ENCODE peak calls at places on chromosomes 6 and 20, in ten cellular contexts. U, X, O, Y, A, B, M, S, I and Z are unnamed samples.
A peak's percentile ranks its signal among the peaks of the same experiment; 100 is the strongest.

GRCh38 chr6:28489366-28490190 is 26.0 kb downstream of the GPX6 start:
- DNase-seq in X (peak; percentile 20), I (peak; percentile 41), Y (no peak), O (peak; percentile 83), A (peak; percentile 88), S (peak; percentile 90), U (peak; percentile 62), B (no peak), M (no peak), Z (peak; percentile 47)

GRCh38 chr6:132404736-132405135 is 3.5 kb upstream of the MOXD1 start:
- DNase-seq in S (no peak), A (no peak), X (no peak), B (no peak), O (no peak), Y (no peak), I (no peak), U (no peak), M (no peak), Z (no peak)

GRCh38 chr20:38272961-38273360 is 12.4 kb upstream of the KIAA1755 start:
- DNase-seq in I (no peak), B (no peak), X (no peak), U (no peak), Y (peak; percentile 32), A (peak; percentile 38), O (no peak), M (no peak), S (no peak), Z (no peak)

GRCh38 chr20:62321521-62321948 is 18.7 kb downstream of the ADRM1 start:
- DNase-seq in U (no peak), Y (peak; percentile 88), B (no peak), X (no peak), O (no peak), S (no peak), A (no peak), M (no peak), I (peak; percentile 24), Z (no peak)

GRCh38 chr6:163776549-163777378 is 362.2 kb downstream of the QKI start:
- DNase-seq in X (no peak), Y (no peak), S (no peak), I (no peak), A (no peak), O (no peak), U (no peak), B (no peak), M (no peak), Z (no peak)

GRCh38 chr6:89209457-89209856 is 7.7 kb downstream of the GABRR1 start:
- DNase-seq in A (no peak), S (no peak), I (no peak), X (no peak), M (no peak), B (no peak), U (peak; percentile 50), O (no peak), Y (no peak), Z (no peak)

GRCh38 chr6:98840385-98840784 is 6.0 kb downstream of the POU3F2 start:
- DNase-seq in S (no peak), Y (no peak), A (no peak), I (no peak), X (no peak), O (no peak), U (no peak), M (no peak), B (no peak), Z (no peak)

GRCh38 chr20:11235058-11235457 is 561.3 kb upstream of the JAG1 start:
- DNase-seq in U (no peak), M (no peak), O (no peak), Y (no peak), I (no peak), B (no peak), S (no peak), A (no peak), X (no peak), Z (peak; percentile 78)

GRCh38 chr6:43060034-43060754 is 763 bp downstream of the KLC4 start:
- DNase-seq in I (no peak), O (peak; percentile 62), S (no peak), Y (peak; percentile 87), A (no peak), M (no peak), B (no peak), X (no peak), U (no peak), Z (no peak)

GRCh38 chr6:32692019-32692418 is 25.6 kb upstream of the HLA-DQB1 start:
- DNase-seq in O (peak; percentile 40), Y (peak; percentile 37), U (no peak), S (peak; percentile 22), B (no peak), I (no peak), M (no peak), X (no peak), A (no peak), Z (no peak)

GRCh38 chr6:79269877-79270276 is 35.4 kb upstream of the HMGN3 start:
- DNase-seq in I (no peak), A (no peak), X (no peak), B (peak; percentile 24), M (no peak), O (no peak), U (no peak), Y (no peak), S (no peak), Z (no peak)

GRCh38 chr20:10666221-10667076 is 7.3 kb downstream of the JAG1 start:
- DNase-seq in B (no peak), Y (no peak), A (peak; percentile 12), I (no peak), X (no peak), M (peak; percentile 68), S (no peak), O (no peak), U (no peak), Z (no peak)

GRCh38 chr6:37111156-37111461 is 58.8 kb upstream of the PIM1 start:
- DNase-seq in I (no peak), U (no peak), A (no peak), S (no peak), O (no peak), B (no peak), M (no peak), X (no peak), Y (no peak), Z (no peak)

GRCh38 chr6:143691900-143692572 is 14.3 kb downstream of the PHACTR2 start:
- DNase-seq in A (no peak), S (no peak), M (no peak), X (no peak), Y (no peak), B (no peak), O (no peak), U (no peak), I (no peak), Z (no peak)

GRCh38 chr20:54397292-54398155 is 77.9 kb upstream of the DOK5 start:
- DNase-seq in A (no peak), B (no peak), X (no peak), M (no peak), Y (no peak), I (no peak), S (no peak), O (no peak), U (no peak), Z (no peak)

GRCh38 chr6:2196079-2196679 is 49.2 kb downstream of the GMDS start:
- DNase-seq in I (no peak), A (peak; percentile 37), M (no peak), O (no peak), X (no peak), S (peak; percentile 70), B (peak; percentile 28), U (no peak), Y (no peak), Z (peak; percentile 19)

GRCh38 chr20:59405226-59405815 is 104.9 kb downstream of the EDN3 start:
- DNase-seq in I (no peak), Y (no peak), S (no peak), B (no peak), O (no peak), U (no peak), M (no peak), X (no peak), A (no peak), Z (no peak)
- TF ChIP-seq CTCF in I (no peak), Y (no peak), S (no peak), B (no peak), O (no peak), U (no peak), M (no peak), X (no peak), A (no peak), Z (no peak)

DNA sequence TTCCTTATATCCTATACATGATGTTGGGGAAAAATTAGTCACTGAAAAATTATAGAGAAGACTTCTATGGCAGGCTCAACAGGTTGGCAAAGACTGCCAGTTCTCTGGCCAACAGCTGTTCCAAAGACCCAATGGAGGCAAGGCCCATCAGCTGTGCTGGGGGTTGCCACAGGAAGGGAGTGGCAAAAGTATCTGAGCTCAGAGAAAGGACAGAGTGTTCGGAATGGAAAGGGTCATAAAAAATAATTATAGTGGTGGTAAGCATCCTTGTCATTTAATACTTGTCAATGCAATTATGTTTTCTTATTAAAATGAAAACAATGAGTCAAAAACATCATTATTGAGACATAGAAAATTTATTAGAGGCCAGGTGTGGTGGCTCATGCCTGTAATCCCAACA is 36.1 kb downstream of the FASTKD5 start:
- DNase-seq in S (no peak), I (no peak), X (no peak), O (no peak), U (no peak), Y (no peak), A (no peak), B (no peak), M (no peak), Z (no peak)
- H3K4me3 ChIP-seq in S (no peak overlapping the region), I (no peak overlapping the region), X (no peak overlapping the region), O (no peak overlapping the region), U (no peak overlapping the region), Y (no peak overlapping the region), A (no peak overlapping the region), B (no peak overlapping the region), M (no peak overlapping the region), Z (no peak overlapping the region)

GRCh38 chr6:139418426-139419132 is 44.1 kb upstream of the CITED2 start:
- DNase-seq in B (no peak), A (no peak), M (no peak), O (no peak), I (no peak), S (no peak), X (no peak), Y (no peak), U (no peak), Z (no peak)
- TF ChIP-seq CTCF in B (no peak), A (no peak), M (no peak), O (no peak), I (no peak), S (no peak), X (no peak), Y (no peak), U (no peak), Z (no peak)

DNA sequence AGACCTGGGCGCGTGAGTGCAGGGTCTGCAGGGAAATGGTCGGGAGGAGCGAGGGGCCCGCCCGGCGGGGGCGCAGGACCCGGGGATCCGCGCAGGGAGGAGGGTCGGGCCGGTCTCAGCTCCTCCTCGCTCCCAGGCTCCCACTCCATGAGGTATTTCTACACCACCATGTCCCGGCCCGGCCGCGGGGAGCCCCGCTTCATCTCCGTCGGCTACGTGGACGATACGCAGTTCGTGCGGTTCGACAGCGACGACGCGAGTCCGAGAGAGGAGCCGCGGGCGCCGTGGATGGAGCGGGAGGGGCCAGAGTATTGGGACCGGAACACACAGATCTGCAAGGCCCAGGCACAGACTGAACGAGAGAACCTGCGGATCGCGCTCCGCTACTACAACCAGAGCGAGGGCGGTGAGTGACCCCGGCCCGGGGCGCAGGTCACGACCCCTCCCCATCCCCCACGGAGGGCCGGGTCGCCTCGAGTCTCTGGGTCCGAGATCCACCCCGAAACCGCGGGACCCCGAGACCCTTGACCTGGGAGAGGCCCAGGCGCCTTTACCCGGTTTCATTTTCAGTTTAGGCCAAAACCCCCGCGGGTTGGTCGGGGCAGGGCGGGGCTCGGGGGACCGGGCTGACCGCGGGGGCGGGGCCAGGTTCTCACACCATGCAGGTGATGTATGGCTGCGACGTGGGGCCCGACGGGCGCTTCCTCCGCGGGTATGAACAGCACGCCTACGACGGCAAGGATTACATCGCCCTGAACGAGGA is 54.3 kb upstream of the HLA-A start:
- DNase-seq in A (peak; percentile 86), I (peak; percentile 79), M (peak; percentile 95), O (peak; percentile 90), U (no peak), S (no peak), B (no peak), Y (peak; percentile 77), X (peak; percentile 80), Z (no peak)
- H3K4me3 ChIP-seq in A (peak overlapping the region; percentile 66), I (peak overlapping the region; percentile 74), M (peak overlapping the region; percentile 73), O (peak overlapping the region; percentile 82), U (peak overlapping the region; percentile 55), S (peak overlapping the region; percentile 52), B (peak overlapping the region; percentile 12), Y (peak overlapping the region; percentile 66), X (peak overlapping the region; percentile 73), Z (peak overlapping the region; percentile 48)